ENCODE peak calls at places on chromosome 19, in five cellular contexts. One of them, this sample, is unnamed.
A peak's percentile ranks its signal among the peaks of the same experiment; 100 is the strongest.

GRCh38 chr19:40638327-40638726 is 37.2 kb downstream of the LTBP4 start:
- DNase-seq in H7: no peak
- DNase-seq in tibial artery: no peak
- DNase-seq in Panc1: no peak
- DNase-seq in stimulated activated CD4-positive, alpha-beta T cell treated with anti-CD3 and anti-CD28 coated beads, Interleukin-1b, Interleukin-23, amount 100 ng/mL, for 24 hours: no peak
- DNase-seq in this sample: no peak

GRCh38 chr19:42440357-42441046 is 2.2 kb downstream of the CXCL17 start:
- DNase-seq in Panc1: no peak
- DNase-seq in stimulated activated CD4-positive, alpha-beta T cell treated with anti-CD3 and anti-CD28 coated beads, Interleukin-1b, Interleukin-23, amount 100 ng/mL, for 24 hours: peak; percentile 77
- DNase-seq in H7: peak; percentile 74
- DNase-seq in tibial artery: peak; percentile 55
- DNase-seq in this sample: no peak

GRCh38 chr19:43481701-43482100 is 16.3 kb upstream of the LYPD3 start:
- DNase-seq in Panc1: no peak
- DNase-seq in stimulated activated CD4-positive, alpha-beta T cell treated with anti-CD3 and anti-CD28 coated beads, Interleukin-1b, Interleukin-23, amount 100 ng/mL, for 24 hours: no peak
- DNase-seq in tibial artery: no peak
- DNase-seq in H7: no peak
- DNase-seq in this sample: no peak

GRCh38 chr19:18292810-18293641 is 11.6 kb upstream of the JUND start:
- DNase-seq in tibial artery: peak; percentile 88
- DNase-seq in stimulated activated CD4-positive, alpha-beta T cell treated with anti-CD3 and anti-CD28 coated beads, Interleukin-1b, Interleukin-23, amount 100 ng/mL, for 24 hours: no peak
- DNase-seq in Panc1: no peak
- DNase-seq in H7: peak; percentile 99
- DNase-seq in this sample: no peak

GRCh38 chr19:8208119-8208709 is 956 bp upstream of the CERS4 start:
- DNase-seq in tibial artery: no peak
- DNase-seq in H7: peak; percentile 73
- DNase-seq in Panc1: no peak
- DNase-seq in stimulated activated CD4-positive, alpha-beta T cell treated with anti-CD3 and anti-CD28 coated beads, Interleukin-1b, Interleukin-23, amount 100 ng/mL, for 24 hours: no peak
- DNase-seq in this sample: no peak

GRCh38 chr19:2054763-2055162 is 3.7 kb upstream of the MKNK2 start:
- DNase-seq in tibial artery: no peak
- DNase-seq in Panc1: no peak
- DNase-seq in stimulated activated CD4-positive, alpha-beta T cell treated with anti-CD3 and anti-CD28 coated beads, Interleukin-1b, Interleukin-23, amount 100 ng/mL, for 24 hours: no peak
- DNase-seq in H7: no peak
- DNase-seq in this sample: no peak

GRCh38 chr19:32498641-32499200 is 82.3 kb upstream of the PDCD5 start:
- DNase-seq in tibial artery: no peak
- DNase-seq in H7: no peak
- DNase-seq in Panc1: no peak
- DNase-seq in stimulated activated CD4-positive, alpha-beta T cell treated with anti-CD3 and anti-CD28 coated beads, Interleukin-1b, Interleukin-23, amount 100 ng/mL, for 24 hours: no peak
- DNase-seq in this sample: no peak

GRCh38 chr19:1449467-1450442 is at the start of gene APC2:
- DNase-seq in tibial artery: no peak
- DNase-seq in H7: peak; percentile 100
- DNase-seq in Panc1: no peak
- DNase-seq in stimulated activated CD4-positive, alpha-beta T cell treated with anti-CD3 and anti-CD28 coated beads, Interleukin-1b, Interleukin-23, amount 100 ng/mL, for 24 hours: no peak
- DNase-seq in this sample: no peak

GRCh38 chr19:13850910-13851753 is 25.8 kb upstream of the NANOS3 start:
- DNase-seq in tibial artery: peak; percentile 92
- DNase-seq in Panc1: no peak
- DNase-seq in H7: peak; percentile 80
- DNase-seq in stimulated activated CD4-positive, alpha-beta T cell treated with anti-CD3 and anti-CD28 coated beads, Interleukin-1b, Interleukin-23, amount 100 ng/mL, for 24 hours: no peak
- DNase-seq in this sample: no peak

GRCh38 chr19:46524272-46524671 is 28.6 kb upstream of the PNMA8B start:
- DNase-seq in H7: no peak
- DNase-seq in stimulated activated CD4-positive, alpha-beta T cell treated with anti-CD3 and anti-CD28 coated beads, Interleukin-1b, Interleukin-23, amount 100 ng/mL, for 24 hours: no peak
- DNase-seq in tibial artery: no peak
- DNase-seq in Panc1: no peak
- DNase-seq in this sample: no peak

GRCh38 chr19:10811391-10812111 is 24.5 kb downstream of the TMED1 start:
- DNase-seq in H7: no peak
- DNase-seq in tibial artery: no peak
- DNase-seq in stimulated activated CD4-positive, alpha-beta T cell treated with anti-CD3 and anti-CD28 coated beads, Interleukin-1b, Interleukin-23, amount 100 ng/mL, for 24 hours: no peak
- DNase-seq in Panc1: no peak
- DNase-seq in this sample: no peak

GRCh38 chr19:1986357-1987162 is 29.0 kb downstream of the BTBD2 start:
- DNase-seq in H7: no peak
- DNase-seq in Panc1: no peak
- DNase-seq in stimulated activated CD4-positive, alpha-beta T cell treated with anti-CD3 and anti-CD28 coated beads, Interleukin-1b, Interleukin-23, amount 100 ng/mL, for 24 hours: no peak
- DNase-seq in tibial artery: no peak
- DNase-seq in this sample: no peak

GRCh38 chr19:32773126-32773525 is 53.6 kb downstream of the TDRD12 start:
- DNase-seq in tibial artery: no peak
- DNase-seq in Panc1: no peak
- DNase-seq in stimulated activated CD4-positive, alpha-beta T cell treated with anti-CD3 and anti-CD28 coated beads, Interleukin-1b, Interleukin-23, amount 100 ng/mL, for 24 hours: no peak
- DNase-seq in H7: no peak
- DNase-seq in this sample: no peak

GRCh38 chr19:4730740-4731171 is 7.1 kb upstream of the DPP9 start:
- DNase-seq in H7: peak; percentile 88
- DNase-seq in Panc1: no peak
- DNase-seq in stimulated activated CD4-positive, alpha-beta T cell treated with anti-CD3 and anti-CD28 coated beads, Interleukin-1b, Interleukin-23, amount 100 ng/mL, for 24 hours: peak; percentile 33
- DNase-seq in tibial artery: no peak
- DNase-seq in this sample: no peak

GRCh38 chr19:35347171-35347929 is at the start of gene FFAR1:
- DNase-seq in H7: peak; percentile 23
- DNase-seq in stimulated activated CD4-positive, alpha-beta T cell treated with anti-CD3 and anti-CD28 coated beads, Interleukin-1b, Interleukin-23, amount 100 ng/mL, for 24 hours: no peak
- DNase-seq in tibial artery: peak; percentile 29
- DNase-seq in Panc1: no peak
- DNase-seq in this sample: no peak

GRCh38 chr19:47573076-47574026 is at the start of gene ZNF541:
- DNase-seq in H7: peak; percentile 74
- DNase-seq in stimulated activated CD4-positive, alpha-beta T cell treated with anti-CD3 and anti-CD28 coated beads, Interleukin-1b, Interleukin-23, amount 100 ng/mL, for 24 hours: peak; percentile 56
- DNase-seq in Panc1: no peak
- DNase-seq in tibial artery: peak; percentile 50
- DNase-seq in this sample: no peak

GRCh38 chr19:24040621-24041020 is 46.4 kb upstream of the ZNF254 start:
- DNase-seq in H7: no peak
- DNase-seq in Panc1: no peak
- DNase-seq in stimulated activated CD4-positive, alpha-beta T cell treated with anti-CD3 and anti-CD28 coated beads, Interleukin-1b, Interleukin-23, amount 100 ng/mL, for 24 hours: no peak
- DNase-seq in tibial artery: no peak
- DNase-seq in this sample: no peak

GRCh38 chr19:1324792-1325567 is 39.3 kb downstream of the EFNA2 start:
- DNase-seq in Panc1: no peak
- DNase-seq in stimulated activated CD4-positive, alpha-beta T cell treated with anti-CD3 and anti-CD28 coated beads, Interleukin-1b, Interleukin-23, amount 100 ng/mL, for 24 hours: no peak
- DNase-seq in H7: peak; percentile 89
- DNase-seq in tibial artery: peak; percentile 39
- DNase-seq in this sample: no peak

GRCh38 chr19:662207-662961 is 630 bp downstream of the RNF126 start:
- DNase-seq in stimulated activated CD4-positive, alpha-beta T cell treated with anti-CD3 and anti-CD28 coated beads, Interleukin-1b, Interleukin-23, amount 100 ng/mL, for 24 hours: peak; percentile 57
- DNase-seq in tibial artery: no peak
- DNase-seq in H7: peak; percentile 87
- DNase-seq in Panc1: no peak
- DNase-seq in this sample: no peak

GRCh38 chr19:17488593-17489391 is 18.5 kb downstream of the SLC27A1 start:
- DNase-seq in stimulated activated CD4-positive, alpha-beta T cell treated with anti-CD3 and anti-CD28 coated beads, Interleukin-1b, Interleukin-23, amount 100 ng/mL, for 24 hours: peak; percentile 37
- DNase-seq in tibial artery: peak; percentile 45
- DNase-seq in Panc1: no peak
- DNase-seq in H7: peak; percentile 97
- DNase-seq in this sample: no peak

GRCh38 chr19:33810821-33811220 is 14.2 kb downstream of the KCTD15 start:
- DNase-seq in Panc1: no peak
- DNase-seq in stimulated activated CD4-positive, alpha-beta T cell treated with anti-CD3 and anti-CD28 coated beads, Interleukin-1b, Interleukin-23, amount 100 ng/mL, for 24 hours: no peak
- DNase-seq in tibial artery: no peak
- DNase-seq in H7: no peak
- DNase-seq in this sample: no peak

GRCh38 chr19:15124572-15125231 is 17.5 kb downstream of the SYDE1 start:
- DNase-seq in tibial artery: no peak
- DNase-seq in H7: peak; percentile 93
- DNase-seq in stimulated activated CD4-positive, alpha-beta T cell treated with anti-CD3 and anti-CD28 coated beads, Interleukin-1b, Interleukin-23, amount 100 ng/mL, for 24 hours: no peak
- DNase-seq in Panc1: no peak
- DNase-seq in this sample: no peak

GRCh38 chr19:16436780-16437179 is 35.0 kb downstream of the EPS15L1 start:
- DNase-seq in Panc1: no peak
- DNase-seq in stimulated activated CD4-positive, alpha-beta T cell treated with anti-CD3 and anti-CD28 coated beads, Interleukin-1b, Interleukin-23, amount 100 ng/mL, for 24 hours: no peak
- DNase-seq in tibial artery: no peak
- DNase-seq in H7: no peak
- DNase-seq in this sample: no peak

GRCh38 chr19:44770550-44771257 is 7.0 kb upstream of the CBLC start:
- DNase-seq in tibial artery: peak; percentile 90
- DNase-seq in stimulated activated CD4-positive, alpha-beta T cell treated with anti-CD3 and anti-CD28 coated beads, Interleukin-1b, Interleukin-23, amount 100 ng/mL, for 24 hours: peak; percentile 97
- DNase-seq in H7: peak; percentile 99
- DNase-seq in Panc1: peak; percentile 84
- DNase-seq in this sample: peak; percentile 81

GRCh38 chr19:29120471-29120870 is 92.5 kb downstream of the UQCRFS1 start:
- DNase-seq in Panc1: no peak
- DNase-seq in stimulated activated CD4-positive, alpha-beta T cell treated with anti-CD3 and anti-CD28 coated beads, Interleukin-1b, Interleukin-23, amount 100 ng/mL, for 24 hours: no peak
- DNase-seq in tibial artery: no peak
- DNase-seq in H7: no peak
- DNase-seq in this sample: no peak

GRCh38 chr19:19059837-19060611 is 3.8 kb upstream of the SLC25A42 start:
- DNase-seq in Panc1: no peak
- DNase-seq in stimulated activated CD4-positive, alpha-beta T cell treated with anti-CD3 and anti-CD28 coated beads, Interleukin-1b, Interleukin-23, amount 100 ng/mL, for 24 hours: no peak
- DNase-seq in tibial artery: no peak
- DNase-seq in H7: peak; percentile 26
- DNase-seq in this sample: no peak

GRCh38 chr19:46265217-46265828 is 31.5 kb upstream of the HIF3A start:
- DNase-seq in tibial artery: peak; percentile 51
- DNase-seq in stimulated activated CD4-positive, alpha-beta T cell treated with anti-CD3 and anti-CD28 coated beads, Interleukin-1b, Interleukin-23, amount 100 ng/mL, for 24 hours: peak; percentile 47
- DNase-seq in H7: peak; percentile 79
- DNase-seq in Panc1: no peak
- DNase-seq in this sample: peak; percentile 44

GRCh38 chr19:47729468-47729798 is 15.9 kb upstream of the NOP53 start:
- DNase-seq in Panc1: peak; percentile 51
- DNase-seq in H7: peak; percentile 79
- DNase-seq in tibial artery: peak; percentile 81
- DNase-seq in stimulated activated CD4-positive, alpha-beta T cell treated with anti-CD3 and anti-CD28 coated beads, Interleukin-1b, Interleukin-23, amount 100 ng/mL, for 24 hours: no peak
- DNase-seq in this sample: no peak

GRCh38 chr19:45528744-45529453 is 21.6 kb downstream of the VASP start:
- DNase-seq in tibial artery: no peak
- DNase-seq in H7: peak; percentile 95
- DNase-seq in stimulated activated CD4-positive, alpha-beta T cell treated with anti-CD3 and anti-CD28 coated beads, Interleukin-1b, Interleukin-23, amount 100 ng/mL, for 24 hours: no peak
- DNase-seq in Panc1: no peak
- DNase-seq in this sample: no peak

GRCh38 chr19:41324921-41325639 is 15.1 kb downstream of the CCDC97 start:
- DNase-seq in Panc1: no peak
- DNase-seq in H7: peak; percentile 93
- DNase-seq in tibial artery: peak; percentile 60
- DNase-seq in stimulated activated CD4-positive, alpha-beta T cell treated with anti-CD3 and anti-CD28 coated beads, Interleukin-1b, Interleukin-23, amount 100 ng/mL, for 24 hours: no peak
- DNase-seq in this sample: no peak

GRCh38 chr19:46620716-46621115 is 4.2 kb downstream of the PTGIR start:
- DNase-seq in Panc1: no peak
- DNase-seq in H7: no peak
- DNase-seq in tibial artery: no peak
- DNase-seq in stimulated activated CD4-positive, alpha-beta T cell treated with anti-CD3 and anti-CD28 coated beads, Interleukin-1b, Interleukin-23, amount 100 ng/mL, for 24 hours: no peak
- DNase-seq in this sample: no peak

GRCh38 chr19:44876930-44877530 is 14.0 kb upstream of the TOMM40 start:
- DNase-seq in H7: peak; percentile 52
- DNase-seq in tibial artery: no peak
- DNase-seq in Panc1: no peak
- DNase-seq in stimulated activated CD4-positive, alpha-beta T cell treated with anti-CD3 and anti-CD28 coated beads, Interleukin-1b, Interleukin-23, amount 100 ng/mL, for 24 hours: no peak
- DNase-seq in this sample: no peak

GRCh38 chr19:991932-992669 is 8.0 kb downstream of the WDR18 start:
- DNase-seq in H7: no peak
- DNase-seq in tibial artery: no peak
- DNase-seq in Panc1: no peak
- DNase-seq in stimulated activated CD4-positive, alpha-beta T cell treated with anti-CD3 and anti-CD28 coated beads, Interleukin-1b, Interleukin-23, amount 100 ng/mL, for 24 hours: no peak
- DNase-seq in this sample: no peak

GRCh38 chr19:676343-677105 is at the start of gene FSTL3:
- DNase-seq in tibial artery: no peak
- DNase-seq in H7: peak; percentile 85
- DNase-seq in stimulated activated CD4-positive, alpha-beta T cell treated with anti-CD3 and anti-CD28 coated beads, Interleukin-1b, Interleukin-23, amount 100 ng/mL, for 24 hours: no peak
- DNase-seq in Panc1: no peak
- DNase-seq in this sample: no peak

GRCh38 chr19:55340144-55340783 is 588 bp downstream of the KMT5C start:
- DNase-seq in H7: peak; percentile 83
- DNase-seq in tibial artery: no peak
- DNase-seq in Panc1: no peak
- DNase-seq in stimulated activated CD4-positive, alpha-beta T cell treated with anti-CD3 and anti-CD28 coated beads, Interleukin-1b, Interleukin-23, amount 100 ng/mL, for 24 hours: no peak
- DNase-seq in this sample: no peak

GRCh38 chr19:14563989-14564650 is 7.7 kb downstream of the NDUFB7 start:
- DNase-seq in stimulated activated CD4-positive, alpha-beta T cell treated with anti-CD3 and anti-CD28 coated beads, Interleukin-1b, Interleukin-23, amount 100 ng/mL, for 24 hours: no peak
- DNase-seq in H7: peak; percentile 99
- DNase-seq in tibial artery: no peak
- DNase-seq in Panc1: no peak
- DNase-seq in this sample: no peak

GRCh38 chr19:4939466-4939865 is 29.4 kb upstream of the KDM4B start:
- DNase-seq in H7: no peak
- DNase-seq in tibial artery: no peak
- DNase-seq in Panc1: no peak
- DNase-seq in stimulated activated CD4-positive, alpha-beta T cell treated with anti-CD3 and anti-CD28 coated beads, Interleukin-1b, Interleukin-23, amount 100 ng/mL, for 24 hours: no peak
- DNase-seq in this sample: no peak

This sample was measured in SK-N-MC.